ENCODE peak calls at places on chromosomes 4 and X, in ten cellular contexts. Y is brain microvascular endothelial cell; Q is uterus; B is fibroblast of pulmonary artery; G is GM06990; N is left ventricle myocardium inferior; U is astrocyte of the spinal cord; A is heart left ventricle; Z is HFF-Myc; V is CD8-positive, alpha-beta T cell. J is an unnamed sample.

GRCh38 chrX:153387345-153387744 is 13.8 kb downstream of the PNMA6E start:
- DNase-seq in B (no peak), U (no peak), G (no peak), Q (no peak), Z (no peak), A (no peak), N (no peak), Y (no peak), V (no peak), J (no peak)

GRCh38 chrX:17597836-17598434 is 139.4 kb upstream of the SCML1 start:
- DNase-seq in U (peak; percentile 69), Y (peak; percentile 37), A (peak; percentile 77), N (peak; percentile 77), G (no peak), Z (no peak), Q (peak; percentile 70), B (peak; percentile 79), V (no peak), J (no peak)

GRCh38 chr4:108483077-108483476 is 137.3 kb upstream of the RPL34 start:
- DNase-seq in U (peak; percentile 37), G (no peak), N (no peak), B (no peak), Y (no peak), Z (no peak), A (no peak), Q (no peak), V (no peak), J (no peak)

GRCh38 chrX:47613082-47613481 is 6.6 kb downstream of the SYN1 start:
- DNase-seq in N (no peak), Q (no peak), Z (no peak), V (no peak), Y (no peak), G (no peak), A (no peak), U (no peak), B (no peak), J (no peak)

GRCh38 chr4:52714597-52715254 is 36.5 kb downstream of the ERVMER34-1 start:
- DNase-seq in V (no peak), G (no peak), Z (no peak), A (no peak), Q (no peak), B (peak; percentile 35), N (no peak), U (no peak), Y (no peak), J (no peak)

GRCh38 chr4:182884046-182884445 is 33.1 kb downstream of the DCTD start:
- DNase-seq in Q (no peak), V (no peak), U (no peak), A (no peak), Y (no peak), B (no peak), Z (no peak), N (no peak), G (no peak), J (no peak)

GRCh38 chr4:127846061-127846460 is 34.6 kb upstream of the PLK4 start:
- DNase-seq in Q (no peak), G (no peak), N (no peak), Y (no peak), A (no peak), Z (no peak), U (no peak), B (no peak), V (no peak), J (no peak)

GRCh38 chr4:91116861-91117260 is 989.7 kb downstream of the CCSER1 start:
- DNase-seq in U (peak; percentile 18), Y (no peak), A (no peak), Z (no peak), V (no peak), Q (no peak), B (peak; percentile 42), N (no peak), G (no peak), J (no peak)

GRCh38 chrX:45381366-45381765 is 180.7 kb upstream of the DIPK2B start:
- DNase-seq in Y (no peak), U (no peak), G (no peak), N (no peak), V (no peak), Q (no peak), B (no peak), A (no peak), Z (no peak), J (no peak)

GRCh38 chrX:119945481-119945880 is 1.9 kb upstream of the NKAP start:
- DNase-seq in Z (no peak), U (no peak), N (no peak), G (no peak), A (no peak), Y (no peak), B (no peak), Q (no peak), V (no peak), J (no peak)

GRCh38 chrX:129781134-129782014 is 1.6 kb downstream of the SASH3 start:
- DNase-seq in Q (no peak), G (peak; percentile 86), N (no peak), U (no peak), B (no peak), Z (no peak), V (peak; percentile 93), Y (no peak), A (peak; percentile 37), J (no peak)

GRCh38 chrX:129779086-129779672 is 570 bp upstream of the SASH3 start:
- DNase-seq in V (no peak), Q (no peak), N (no peak), B (no peak), G (no peak), Y (no peak), Z (no peak), A (no peak), U (no peak), J (no peak)

GRCh38 chrX:129782015-129782495 is 2.3 kb downstream of the SASH3 start:
- DNase-seq in U (no peak), G (no peak), Q (no peak), B (no peak), Y (no peak), N (no peak), V (no peak), Z (no peak), A (no peak), J (no peak)

GRCh38 chrX:129780441-129781105 is 824 bp downstream of the SASH3 start:
- DNase-seq in Y (no peak), U (no peak), Z (no peak), N (no peak), B (no peak), A (no peak), Q (no peak), G (no peak), V (no peak), J (no peak)

GRCh38 chrX:129779747-129780146 is at the start of gene SASH3:
- DNase-seq in Z (no peak), Y (no peak), N (peak; percentile 39), Q (no peak), G (peak; percentile 77), V (peak; percentile 73), A (peak; percentile 45), B (no peak), U (no peak), J (no peak)
- H3K4me3 ChIP-seq in Z (no peak within 1 kb of the TSS), Y (no peak within 1 kb of the TSS), N (peak within 1 kb of the TSS; percentile 30), Q (no peak within 1 kb of the TSS), G (peak within 1 kb of the TSS; percentile 79), V (peak within 1 kb of the TSS; percentile 97), A (peak within 1 kb of the TSS; percentile 37), B (no peak within 1 kb of the TSS), U (no peak within 1 kb of the TSS), J (no peak within 1 kb of the TSS)

GRCh38 chrX:20529711-20530110 is 263.0 kb upstream of the RPS6KA3 start:
- DNase-seq in Z (no peak), A (no peak), N (no peak), Q (no peak), B (no peak), U (no peak), V (no peak), Y (no peak), G (no peak), J (no peak)

GRCh38 chrX:20530319-20530979 is 263.7 kb upstream of the RPS6KA3 start:
- DNase-seq in G (no peak), B (peak; percentile 67), V (peak; percentile 44), A (peak; percentile 33), Z (no peak), U (peak; percentile 56), Y (peak; percentile 56), N (no peak), Q (peak; percentile 40), J (no peak)

GRCh38 chrX:20527041-20527440 is 260.3 kb upstream of the RPS6KA3 start:
- DNase-seq in Z (no peak), A (no peak), V (no peak), G (no peak), U (no peak), B (no peak), Q (no peak), Y (no peak), N (no peak), J (no peak)

GRCh38 chrX:20529301-20529700 is 262.6 kb upstream of the RPS6KA3 start:
- DNase-seq in Z (no peak), N (no peak), A (no peak), Q (no peak), Y (no peak), V (no peak), G (no peak), U (no peak), B (no peak), J (no peak)

GRCh38 chrX:20527458-20528099 is 260.9 kb upstream of the RPS6KA3 start:
- DNase-seq in B (peak; percentile 44), N (peak; percentile 24), Y (no peak), Z (no peak), G (no peak), A (no peak), U (peak; percentile 32), Q (no peak), V (no peak), J (no peak)
- TF ChIP-seq CTCF in B (peak; percentile 37), N (peak; percentile 60), Y (peak; percentile 23), Z (peak; percentile 4), G (peak; percentile 35), A (peak; percentile 36), U (peak; percentile 49), Q (peak; percentile 56), V (peak; percentile 54), J (no peak)

DNA sequence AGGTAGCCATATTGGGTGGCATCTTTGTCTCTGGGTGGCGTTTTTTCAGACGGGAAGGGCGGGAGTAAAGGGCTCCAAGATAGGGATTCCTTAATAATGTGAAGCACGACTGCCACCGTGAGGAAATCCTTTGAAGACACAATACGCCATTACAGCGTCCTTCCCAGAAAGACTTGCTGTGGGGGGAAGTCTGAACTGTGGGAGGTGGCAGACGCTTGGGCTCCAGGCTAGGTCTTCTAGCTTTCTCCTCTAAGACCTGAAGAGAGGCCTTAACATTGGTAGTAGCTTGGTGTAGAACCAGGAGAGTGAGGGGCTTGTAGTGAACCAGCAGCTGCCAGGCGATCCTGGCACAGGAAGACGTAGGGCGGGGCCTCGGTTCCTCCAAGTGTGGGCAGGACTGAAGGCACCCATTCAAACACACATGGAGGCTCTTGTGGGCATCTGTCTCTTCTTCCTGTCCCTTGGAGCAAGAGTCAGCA is 197.3 kb downstream of the OR13H1 start:
- DNase-seq in B (no peak), Q (peak; percentile 84), Z (no peak), V (no peak), A (no peak), N (no peak), G (peak; percentile 71), Y (peak; percentile 48), U (peak; percentile 88), J (no peak)
- H3K4me3 ChIP-seq in B (no peak overlapping the region), Q (peak overlapping the region; percentile 24), Z (no peak overlapping the region), V (no peak overlapping the region), A (no peak overlapping the region), N (no peak overlapping the region), G (peak overlapping the region; percentile 59), Y (peak overlapping the region; percentile 59), U (peak overlapping the region; percentile 37), J (no peak overlapping the region)

DNA sequence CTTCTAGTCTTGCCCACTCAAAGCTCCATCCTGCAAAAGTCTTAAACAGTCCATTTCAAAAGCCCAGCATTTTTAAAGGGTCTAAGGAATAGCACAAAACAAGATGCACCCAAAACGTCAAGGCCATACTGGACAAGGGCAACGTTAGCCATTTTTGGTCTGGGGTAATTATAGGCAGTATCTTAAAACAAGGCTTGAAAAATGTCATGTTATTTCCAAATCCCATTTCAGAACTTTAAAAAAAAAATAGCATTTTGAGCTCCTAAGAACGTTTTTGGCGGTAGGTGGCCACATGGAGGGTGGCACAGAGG is 584 bp upstream of the TMEM165 start:
- DNase-seq in Y (no peak), B (no peak), G (no peak), V (no peak), U (no peak), N (no peak), Z (no peak), A (no peak), Q (no peak), J (no peak)
- TF ChIP-seq CTCF in Y (no peak), B (no peak), G (no peak), V (peak; percentile 32), U (no peak), N (no peak), Z (no peak), A (no peak), Q (peak; percentile 9), J (no peak)